ENCODE peak calls at places on chromosomes 1 and 21, in eight cellular contexts. P, W, U, G, Y, I, A and Z are unnamed samples. For H3K27me3 and H3K4me1, the result is how much of the 10 kb centered on the place peaks cover.

GRCh38 chr1:247295274-247295684 is 36.4 kb downstream of the ZNF496 start:
- DNase-seq in P (no peak), W (peak), U (no peak), G (no peak), Y (no peak), I (no peak), A (no peak), Z (no peak)

GRCh38 chr1:34073028-34073730 is 91.9 kb downstream of the CSMD2 start:
- DNase-seq in P (peak), W (no peak), U (no peak), G (no peak), Y (no peak), I (no peak), A (no peak), Z (no peak)

GRCh38 chr1:190949932-190950331 is 472.3 kb upstream of the BRINP3 start:
- DNase-seq in P (no peak), W (no peak), U (no peak), G (no peak), Y (no peak), I (no peak), A (no peak), Z (no peak)

GRCh38 chr1:245311887-245312286 is 157.1 kb downstream of the KIF26B start:
- DNase-seq in P (no peak), W (no peak), U (no peak), G (no peak), Y (no peak), I (no peak), A (no peak), Z (no peak)

GRCh38 chr1:27092888-27093287 is 62.0 kb downstream of the SLC9A1 start:
- DNase-seq in P (no peak), W (no peak), U (no peak), G (no peak), Y (no peak), I (no peak), A (no peak), Z (no peak)

GRCh38 chr1:246058478-246058877 is 448.6 kb downstream of the SMYD3 start:
- DNase-seq in P (no peak), W (no peak), U (no peak), G (no peak), Y (no peak), I (no peak), A (no peak), Z (no peak)

GRCh38 chr1:143691400-143691891 is 280.3 kb downstream of the FAM72C start:
- DNase-seq in P (no peak), W (no peak), U (no peak), G (no peak), Y (no peak), I (no peak), A (no peak), Z (no peak)

GRCh38 chr1:212973899-212974298 is 23.6 kb downstream of the VASH2 start:
- DNase-seq in P (no peak), W (no peak), U (no peak), G (peak), Y (no peak), I (no peak), A (no peak), Z (no peak)

GRCh38 chr21:27329255-27329851 is 362.5 kb upstream of the ADAMTS5 start:
- DNase-seq in P (no peak), W (no peak), U (peak), G (no peak), Y (no peak), I (no peak), A (no peak), Z (no peak)

GRCh38 chr21:42425603-42425985 is 21.9 kb downstream of the UBASH3A start:
- DNase-seq in P (no peak), W (no peak), U (no peak), G (no peak), Y (no peak), I (no peak), A (no peak), Z (no peak)
- H3K27me3 ChIP-seq in P (under half), W (under half), U (under half), G (under half), Y (under half), I (under half), A (under half), Z (under half)

GRCh38 chr1:93625582-93626327 is 55.9 kb downstream of the BCAR3 start:
- DNase-seq in P (peak), W (no peak), U (peak), G (no peak), Y (no peak), I (no peak), A (no peak), Z (no peak)

GRCh38 chr1:93630168-93630567 is 51.5 kb downstream of the BCAR3 start:
- DNase-seq in P (no peak), W (no peak), U (no peak), G (no peak), Y (no peak), I (no peak), A (no peak), Z (no peak)

GRCh38 chr1:93628682-93629081 is 53.0 kb downstream of the BCAR3 start:
- DNase-seq in P (no peak), W (no peak), U (no peak), G (no peak), Y (no peak), I (no peak), A (no peak), Z (no peak)

GRCh38 chr1:93631626-93632365 is 49.8 kb downstream of the BCAR3 start:
- DNase-seq in P (no peak), W (no peak), U (no peak), G (no peak), Y (no peak), I (no peak), A (peak), Z (no peak)

GRCh38 chr1:93629101-93630059 is 52.3 kb downstream of the BCAR3 start:
- DNase-seq in P (peak), W (peak), U (peak), G (no peak), Y (no peak), I (no peak), A (peak), Z (peak)
- H3K4me1 ChIP-seq in P (under half), W (under half), U (under half), G (under half), Y (under half), I (under half), A (under half), Z (under half)

DNA sequence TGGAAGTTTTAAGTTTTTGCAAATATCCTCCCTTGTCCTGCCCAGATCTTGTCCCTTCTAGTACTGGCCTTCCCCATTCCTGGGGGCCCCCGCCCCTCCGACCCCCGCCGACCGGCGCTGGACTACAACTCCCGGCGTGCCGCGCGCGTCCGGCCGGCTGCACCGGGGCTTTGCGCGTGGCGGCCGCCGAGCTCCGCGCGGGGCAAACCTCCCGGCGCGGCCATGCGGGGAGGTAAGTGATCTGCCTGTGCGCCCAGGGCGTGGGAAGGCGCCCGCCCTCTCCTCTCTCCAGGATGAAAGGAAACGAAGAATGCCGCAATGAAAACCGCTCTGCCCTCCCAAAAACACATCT is 3.2 kb upstream of the SAMD13 start:
- DNase-seq in P (peak), W (peak), U (peak), G (peak), Y (peak), I (peak), A (peak), Z (peak)
- H3K4me3 ChIP-seq in P (peak), W (peak), U (peak), G (peak), Y (peak), I (peak), A (peak), Z (peak)

DNA sequence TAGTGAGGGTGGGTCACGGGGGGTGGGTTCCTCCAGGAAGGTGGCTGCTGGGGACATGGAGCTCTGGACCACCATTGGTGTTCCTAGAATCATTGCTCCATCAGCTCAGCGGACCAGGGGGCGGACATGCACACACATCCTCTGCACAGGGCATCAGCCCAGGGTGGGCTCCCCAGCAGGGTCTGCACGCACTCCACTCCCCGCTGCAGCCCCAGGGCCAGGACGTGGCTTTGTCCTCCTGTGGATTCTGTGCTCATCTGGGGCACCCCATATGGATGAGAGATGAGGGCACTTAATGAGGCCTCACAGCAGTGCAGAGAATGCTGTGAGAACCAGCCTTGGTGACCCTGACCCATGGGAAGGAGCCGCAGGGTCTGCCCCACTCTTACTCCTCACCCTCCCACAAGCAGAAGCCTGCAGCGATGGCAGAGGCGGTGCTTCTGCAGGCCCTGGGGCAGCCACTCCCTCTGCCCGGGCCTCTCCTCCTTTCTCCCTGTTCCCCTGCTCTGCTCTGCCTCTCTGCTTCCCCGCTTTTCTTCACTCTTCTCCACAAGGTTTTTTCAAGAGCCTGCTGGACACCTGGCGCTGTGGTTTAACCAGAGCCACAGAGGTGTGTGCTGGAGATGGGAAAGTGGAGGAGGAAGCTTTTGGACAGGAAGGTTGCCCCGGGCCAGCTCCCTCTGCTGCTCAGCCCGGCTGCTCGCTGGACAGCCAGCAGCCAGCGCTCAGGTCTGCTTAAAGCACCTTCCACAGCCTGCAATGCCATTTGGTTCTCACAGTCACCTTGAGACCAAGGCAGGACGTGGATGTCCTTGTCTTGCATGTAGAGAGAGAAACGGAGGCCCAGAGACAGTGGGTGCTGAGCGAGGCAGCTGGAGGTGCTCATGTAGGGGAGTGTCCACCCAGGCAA is 26.2 kb upstream of the PCBP3 start:
- DNase-seq in P (no peak), W (peak), U (no peak), G (no peak), Y (no peak), I (no peak), A (peak), Z (no peak)
- H3K27me3 ChIP-seq in P (under half), W (under half), U (under half), G (under half), Y (under half), I (under half), A (under half), Z (under half)

GRCh38 chr1:64497484-64497883 is 27.6 kb downstream of the CACHD1 start:
- DNase-seq in P (no peak), W (no peak), U (no peak), G (no peak), Y (no peak), I (no peak), A (no peak), Z (no peak)

GRCh38 chr1:64494659-64495058 is 24.7 kb downstream of the CACHD1 start:
- DNase-seq in P (no peak), W (no peak), U (no peak), G (no peak), Y (no peak), I (no peak), A (no peak), Z (no peak)

GRCh38 chr1:64495878-64496277 is 25.9 kb downstream of the CACHD1 start:
- DNase-seq in P (no peak), W (no peak), U (no peak), G (peak), Y (no peak), I (no peak), A (no peak), Z (no peak)

GRCh38 chr1:64490204-64490818 is 20.4 kb downstream of the CACHD1 start:
- DNase-seq in P (no peak), W (no peak), U (no peak), G (no peak), Y (no peak), I (no peak), A (no peak), Z (no peak)

DNA sequence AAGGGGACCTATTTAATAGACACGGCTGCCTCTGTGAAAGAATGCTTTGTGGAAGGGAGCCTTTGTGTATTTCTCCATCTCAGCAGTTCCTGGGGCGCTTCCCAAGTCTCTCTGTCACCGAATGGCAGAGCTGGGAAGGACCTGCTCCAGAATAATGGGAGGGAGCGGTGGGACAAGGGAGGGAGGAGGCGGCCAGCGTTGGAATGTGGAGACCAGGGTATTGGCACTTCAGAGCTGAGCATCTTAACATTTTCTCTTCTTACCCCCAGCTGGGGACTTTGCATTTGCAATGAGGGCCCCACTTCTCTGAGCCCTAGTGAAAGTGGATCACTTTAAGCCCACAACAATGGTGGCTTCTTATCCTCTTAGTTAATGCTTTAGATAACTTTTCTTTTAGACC is 23.9 kb downstream of the CACHD1 start:
- DNase-seq in P (no peak), W (peak), U (no peak), G (no peak), Y (no peak), I (no peak), A (peak), Z (no peak)
- H3K4me1 ChIP-seq in P (under half), W (half or more), U (under half), G (under half), Y (under half), I (under half), A (half or more), Z (under half)

GRCh38 chr1:152426731-152427130 is 12.7 kb upstream of the CRNN start:
- DNase-seq in P (no peak), W (no peak), U (no peak), G (no peak), Y (no peak), I (no peak), A (no peak), Z (no peak)

GRCh38 chr1:152427458-152427857 is 13.4 kb upstream of the CRNN start:
- DNase-seq in P (no peak), W (no peak), U (no peak), G (no peak), Y (no peak), I (no peak), A (no peak), Z (no peak)
- H3K4me3 ChIP-seq in P (no peak), W (no peak), U (no peak), G (no peak), Y (no peak), I (no peak), A (no peak), Z (no peak)

GRCh38 chr1:30265127-30266070 is 458.0 kb downstream of the MATN1 start:
- DNase-seq in P (no peak), W (no peak), U (no peak), G (no peak), Y (no peak), I (no peak), A (no peak), Z (no peak)
- H3K27me3 ChIP-seq in P (under half), W (under half), U (under half), G (under half), Y (under half), I (under half), A (under half), Z (under half)

GRCh38 chr1:154962795-154963330 is 1.3 kb upstream of the PYGO2 start:
- DNase-seq in P (no peak), W (no peak), U (no peak), G (no peak), Y (peak), I (no peak), A (no peak), Z (no peak)
- H3K4me1 ChIP-seq in P (under half), W (under half), U (under half), G (under half), Y (under half), I (under half), A (under half), Z (under half)